ENCODE peak calls at places on chromosome 21, in nine cellular contexts. D is upper lobe of right lung, Q is AG10803, W is foreskin fibroblast, M is HL-60, A is IMR-90, E is tibial nerve, X is choroid plexus epithelial cell, G is tibial artery. J is an unnamed sample.
A peak's percentile ranks its signal among the peaks of the same experiment; 100 is the strongest.

GRCh38 chr21:29718081-29718815 is 221.5 kb downstream of the GRIK1 start:
- DNase-seq in E (no peak), W (peak; percentile 73), X (peak; percentile 26), M (no peak), G (no peak), A (peak; percentile 34), Q (no peak), D (no peak), J (no peak)

GRCh38 chr21:43767980-43768867 is 7.9 kb downstream of the CSTB start:
- DNase-seq in X (peak; percentile 87), Q (peak; percentile 66), E (peak; percentile 38), D (peak; percentile 91), W (peak; percentile 88), M (no peak), G (no peak), A (peak; percentile 75), J (peak; percentile 79)

GRCh38 chr21:43609501-43610340 is 49.6 kb downstream of the HSF2BP start:
- DNase-seq in X (peak; percentile 86), G (peak; percentile 72), A (peak; percentile 88), M (no peak), W (peak; percentile 60), Q (no peak), E (no peak), D (no peak), J (peak; percentile 88)

GRCh38 chr21:38440746-38441145 is 57.5 kb downstream of the ERG start:
- DNase-seq in A (peak; percentile 80), E (no peak), W (no peak), X (peak; percentile 82), Q (peak; percentile 80), D (no peak), M (peak; percentile 33), G (no peak), J (peak; percentile 91)

GRCh38 chr21:22211943-22212342 is 1213.7 kb downstream of the NCAM2 start:
- DNase-seq in Q (no peak), A (no peak), M (no peak), G (no peak), W (no peak), X (no peak), D (no peak), E (no peak), J (no peak)

GRCh38 chr21:34008618-34009017 is 64.8 kb upstream of the MRPS6 start:
- DNase-seq in E (no peak), W (no peak), G (no peak), A (no peak), Q (no peak), M (no peak), X (no peak), D (no peak), J (peak; percentile 32)

GRCh38 chr21:38186869-38187268 is 69.9 kb upstream of the KCNJ15 start:
- DNase-seq in W (no peak), E (no peak), M (no peak), X (no peak), A (no peak), G (no peak), Q (no peak), D (no peak), J (no peak)

GRCh38 chr21:38228115-38228514 is 28.7 kb upstream of the KCNJ15 start:
- DNase-seq in G (no peak), W (no peak), A (no peak), M (no peak), D (no peak), E (no peak), Q (no peak), X (no peak), J (no peak)

GRCh38 chr21:41768371-41769042 is 1.7 kb upstream of the RIPK4 start:
- DNase-seq in E (no peak), X (peak; percentile 44), W (peak; percentile 85), A (peak; percentile 85), Q (peak; percentile 70), G (peak; percentile 75), D (peak; percentile 67), M (no peak), J (peak; percentile 56)

GRCh38 chr21:37367301-37367757 is 756 bp downstream of the DYRK1A start:
- DNase-seq in E (no peak), W (no peak), Q (no peak), A (no peak), G (no peak), M (no peak), X (peak; percentile 18), D (no peak), J (no peak)

GRCh38 chr21:27206368-27206982 is 239.6 kb upstream of the ADAMTS5 start:
- DNase-seq in X (peak; percentile 33), E (no peak), A (peak; percentile 18), W (peak; percentile 35), D (no peak), G (no peak), Q (peak; percentile 78), M (no peak), J (peak; percentile 53)

GRCh38 chr21:45248301-45248892 is 39.3 kb downstream of the POFUT2 start:
- DNase-seq in E (no peak), M (no peak), D (no peak), Q (no peak), W (no peak), G (no peak), A (no peak), X (no peak), J (no peak)

GRCh38 chr21:8992731-8993174 is 1528.6 kb upstream of the TPTE start:
- DNase-seq in X (no peak), E (no peak), W (no peak), A (no peak), D (no peak), M (no peak), G (no peak), Q (no peak), J (no peak)

GRCh38 chr21:35048183-35048601 is 910 bp downstream of the RUNX1 start:
- DNase-seq in G (no peak), Q (peak; percentile 51), X (no peak), D (peak; percentile 74), W (peak; percentile 40), M (peak; percentile 29), A (no peak), E (no peak), J (no peak)
- H3K4me3 ChIP-seq in G (peak overlapping the region; percentile 31), Q (peak overlapping the region; percentile 74), X (peak overlapping the region; percentile 63), D (peak overlapping the region; percentile 49), W (peak overlapping the region; percentile 49), M (peak overlapping the region; percentile 72), A (peak overlapping the region; percentile 13), E (no peak overlapping the region), J (peak overlapping the region; percentile 64)

GRCh38 chr21:20882462-20883415 is 115.5 kb upstream of the NCAM2 start:
- DNase-seq in X (peak; percentile 71), D (no peak), W (peak; percentile 37), G (no peak), Q (no peak), E (peak; percentile 46), A (peak; percentile 0), M (no peak), J (peak; percentile 54)
- TF ChIP-seq CTCF in X (peak; percentile 84), D (peak; percentile 48), W (peak; percentile 53), G (peak; percentile 7), Q (no peak), E (peak; percentile 66), A (peak; percentile 30), M (peak; percentile 18), J (peak; percentile 62)

GRCh38 chr21:35044770-35045538 is 4.1 kb downstream of the RUNX1 start:
- DNase-seq in M (no peak), G (no peak), A (no peak), W (no peak), D (no peak), Q (no peak), E (no peak), X (no peak), J (no peak)

GRCh38 chr21:35046223-35046690 is 2.8 kb downstream of the RUNX1 start:
- DNase-seq in G (no peak), X (no peak), Q (no peak), A (no peak), E (no peak), W (no peak), D (no peak), M (no peak), J (no peak)

GRCh38 chr21:35046880-35047229 is 2.2 kb downstream of the RUNX1 start:
- DNase-seq in M (no peak), G (no peak), D (no peak), W (no peak), Q (peak; percentile 71), A (no peak), E (no peak), X (peak; percentile 72), J (no peak)

GRCh38 chr21:35044128-35044527 is 5.0 kb downstream of the RUNX1 start:
- DNase-seq in W (no peak), A (no peak), E (no peak), X (no peak), D (no peak), Q (no peak), G (no peak), M (no peak), J (no peak)

DNA sequence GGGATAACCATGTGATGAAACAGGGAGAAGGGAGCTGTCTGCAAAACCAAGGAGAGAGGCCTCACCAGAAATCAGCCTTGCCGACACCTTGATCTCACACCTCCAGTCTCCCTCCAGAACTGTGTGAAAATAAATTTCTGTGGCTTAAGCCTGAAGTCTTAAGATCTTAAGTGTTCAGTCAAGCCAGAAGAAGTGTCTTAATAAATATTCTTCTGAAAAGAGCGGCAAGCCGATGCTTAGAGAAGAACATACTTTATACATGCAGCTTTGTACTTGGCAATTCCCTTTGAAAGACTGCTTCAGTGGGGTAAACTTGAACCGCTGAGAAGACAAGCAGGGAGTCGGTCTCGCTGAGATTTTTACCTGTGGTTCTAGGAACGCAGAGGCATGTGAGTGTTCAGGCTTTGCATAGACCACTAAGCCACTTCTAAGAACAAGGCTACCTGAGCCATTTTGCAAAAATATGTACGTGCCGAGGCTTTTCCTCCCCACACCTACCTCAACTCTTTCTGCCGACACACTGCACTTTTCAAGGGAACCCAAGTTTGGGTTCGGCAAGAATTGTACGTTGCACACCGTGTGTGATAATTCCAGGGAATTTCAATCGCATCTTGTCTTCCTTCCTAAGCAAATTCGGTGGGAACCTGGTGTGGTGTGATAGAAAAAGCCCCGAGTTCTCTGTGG is 3.4 kb downstream of the RUNX1 start:
- DNase-seq in E (no peak), X (no peak), G (no peak), W (no peak), M (no peak), D (no peak), Q (no peak), A (no peak), J (no peak)
- H3K4me3 ChIP-seq in E (no peak overlapping the region), X (no peak overlapping the region), G (no peak overlapping the region), W (no peak overlapping the region), M (peak overlapping the region; percentile 72), D (peak overlapping the region; percentile 42), Q (peak overlapping the region; percentile 74), A (no peak overlapping the region), J (no peak overlapping the region)

GRCh38 chr21:20737227-20737626 is 261.0 kb upstream of the NCAM2 start:
- DNase-seq in D (no peak), Q (no peak), M (no peak), A (no peak), E (no peak), G (no peak), W (no peak), X (no peak), J (no peak)

GRCh38 chr21:20741445-20741844 is 256.8 kb upstream of the NCAM2 start:
- DNase-seq in X (no peak), M (no peak), Q (no peak), W (no peak), A (no peak), D (no peak), E (no peak), G (no peak), J (no peak)

DNA sequence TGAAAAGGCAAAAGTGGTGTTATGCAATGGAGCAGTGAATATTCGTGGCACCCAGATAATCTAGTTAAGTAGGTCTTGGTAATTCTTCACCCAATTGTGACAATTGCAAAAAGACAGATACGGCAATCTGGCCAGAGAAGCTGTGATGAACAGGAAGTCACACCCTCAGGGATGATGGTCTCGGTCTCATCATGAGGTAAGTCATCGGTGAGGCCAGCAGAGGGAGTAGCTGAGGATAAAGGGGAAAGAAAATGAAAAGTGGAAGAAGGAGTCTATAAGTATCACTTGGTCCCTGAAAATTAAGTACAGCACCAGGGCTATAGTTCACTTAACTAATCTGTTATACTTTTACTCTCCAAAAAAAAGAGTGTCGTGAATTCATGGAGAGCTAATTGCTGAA is 258.8 kb upstream of the NCAM2 start:
- DNase-seq in X (no peak), D (no peak), A (no peak), G (no peak), W (no peak), E (no peak), M (no peak), Q (no peak), J (no peak)
- TF ChIP-seq CTCF in X (peak; percentile 46), D (no peak), A (no peak), G (no peak), W (no peak), E (no peak), M (no peak), Q (no peak), J (no peak)

J was measured in astrocyte of the spinal cord.